ENCODE peak calls at places on chromosomes 1 and 21, in seven cellular contexts. S, L, P, R, Q, G and H are unnamed samples.

GRCh38 chr1:84253891-84254290 is 47.6 kb upstream of the SAMD13 start:
- DNase-seq in S (peak; percentile 66), L (peak; percentile 27), P (no peak), R (no peak), Q (no peak), G (peak; percentile 99), H (no peak)

GRCh38 chr1:57546527-57546926 is 122.7 kb upstream of the DAB1 start:
- DNase-seq in S (no peak), L (no peak), P (no peak), R (no peak), Q (no peak), G (no peak), H (no peak)

GRCh38 chr1:20069932-20070331 is at the start of gene PLA2G5:
- DNase-seq in S (no peak), L (no peak), P (no peak), R (no peak), Q (no peak), G (no peak), H (no peak)

GRCh38 chr21:42465008-42465878 is 30.8 kb downstream of the RSPH1 start:
- DNase-seq in S (peak; percentile 94), L (peak; percentile 97), P (no peak), R (peak; percentile 34), Q (no peak), G (no peak), H (peak; percentile 47)

GRCh38 chr1:180151508-180151907 is 3.2 kb upstream of the QSOX1 start:
- DNase-seq in S (no peak), L (peak; percentile 67), P (no peak), R (no peak), Q (no peak), G (peak; percentile 67), H (no peak)

GRCh38 chr1:2228684-2229031 is 539 bp downstream of the SKI start:
- DNase-seq in S (peak; percentile 24), L (peak; percentile 46), P (no peak), R (peak; percentile 55), Q (peak; percentile 33), G (no peak), H (no peak)

GRCh38 chr1:201456499-201457309 is 12.3 kb downstream of the PHLDA3 start:
- DNase-seq in S (no peak), L (peak; percentile 89), P (no peak), R (peak; percentile 70), Q (peak; percentile 21), G (peak; percentile 61), H (no peak)

GRCh38 chr21:31201548-31201947 is 142.5 kb downstream of the TIAM1 start:
- DNase-seq in S (no peak), L (peak; percentile 15), P (no peak), R (no peak), Q (no peak), G (no peak), H (no peak)

GRCh38 chr21:46661211-46661625 is 25.7 kb downstream of the PRMT2 start:
- DNase-seq in S (peak; percentile 17), L (peak; percentile 90), P (peak; percentile 98), R (peak; percentile 89), Q (peak; percentile 55), G (no peak), H (peak; percentile 60)

GRCh38 chr1:152386940-152387339 is 27.1 kb downstream of the CRNN start:
- DNase-seq in S (no peak), L (no peak), P (no peak), R (no peak), Q (no peak), G (no peak), H (no peak)

DNA sequence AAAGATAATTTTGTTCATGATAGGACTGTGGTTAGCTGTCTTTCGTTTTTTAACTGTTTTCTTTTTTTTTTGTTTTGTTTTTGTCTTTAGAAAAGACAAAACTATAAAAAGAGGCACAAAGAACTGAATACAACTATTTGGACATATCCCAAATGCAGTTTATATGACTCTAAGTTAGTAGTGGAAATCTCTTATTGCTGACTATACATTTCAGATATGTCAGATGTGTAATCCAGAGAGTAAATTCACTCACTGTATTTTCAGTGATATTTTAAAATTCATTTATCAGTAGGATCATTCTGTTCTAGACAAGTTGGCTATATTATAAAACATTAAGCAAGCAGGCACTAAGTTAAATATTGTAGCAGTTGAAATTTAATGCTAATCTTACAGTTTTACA is 5.7 kb downstream of the RAP1A start:
- DNase-seq in S (no peak), L (no peak), P (no peak), R (no peak), Q (no peak), G (no peak), H (no peak)
- H3K4me3 ChIP-seq in S (no peak overlapping the region), L (no peak overlapping the region), P (no peak overlapping the region), R (no peak overlapping the region), Q (peak overlapping the region; percentile 39), G (no peak overlapping the region), H (no peak overlapping the region)

GRCh38 chr1:183872406-183872805 is 67.5 kb downstream of the RGL1 start:
- DNase-seq in S (no peak), L (no peak), P (no peak), R (no peak), Q (no peak), G (no peak), H (no peak)
- H3K4me3 ChIP-seq in S (no peak overlapping the region), L (peak overlapping the region; percentile 22), P (no peak overlapping the region), R (no peak overlapping the region), Q (no peak overlapping the region), G (no peak overlapping the region), H (no peak overlapping the region)

DNA sequence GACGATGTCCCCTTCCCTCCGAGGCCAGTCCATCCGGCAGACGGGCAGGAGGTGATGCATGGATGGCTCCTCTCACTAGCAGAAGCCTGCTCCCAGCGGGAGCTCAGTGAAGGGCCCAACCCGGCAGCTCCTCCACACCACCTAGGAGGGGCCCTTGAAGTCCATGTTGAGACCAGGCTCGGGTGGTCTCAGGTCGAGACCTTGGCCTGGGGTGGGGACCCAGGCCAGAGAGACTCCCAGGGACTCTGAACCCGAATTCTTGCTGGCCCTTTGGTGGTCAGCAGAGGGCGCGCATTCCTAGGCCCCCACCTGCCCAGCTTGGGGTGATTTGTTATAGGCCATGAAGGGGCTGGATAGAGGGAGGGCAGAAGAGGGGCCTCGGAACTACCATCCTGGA is 642 bp upstream of the NT5C1A start:
- DNase-seq in S (no peak), L (no peak), P (peak; percentile 88), R (peak; percentile 83), Q (no peak), G (no peak), H (no peak)
- H3K4me3 ChIP-seq in S (no peak overlapping the region), L (no peak overlapping the region), P (no peak overlapping the region), R (peak overlapping the region; percentile 75), Q (no peak overlapping the region), G (peak overlapping the region; percentile 38), H (no peak overlapping the region)

GRCh38 chr1:225424562-225425210 is 3.2 kb downstream of the LBR start:
- DNase-seq in S (no peak), L (peak; percentile 30), P (no peak), R (peak; percentile 85), Q (no peak), G (no peak), H (no peak)
- H3K4me3 ChIP-seq in S (no peak overlapping the region), L (peak overlapping the region; percentile 93), P (no peak overlapping the region), R (peak overlapping the region; percentile 89), Q (peak overlapping the region; percentile 85), G (no peak overlapping the region), H (no peak overlapping the region)

DNA sequence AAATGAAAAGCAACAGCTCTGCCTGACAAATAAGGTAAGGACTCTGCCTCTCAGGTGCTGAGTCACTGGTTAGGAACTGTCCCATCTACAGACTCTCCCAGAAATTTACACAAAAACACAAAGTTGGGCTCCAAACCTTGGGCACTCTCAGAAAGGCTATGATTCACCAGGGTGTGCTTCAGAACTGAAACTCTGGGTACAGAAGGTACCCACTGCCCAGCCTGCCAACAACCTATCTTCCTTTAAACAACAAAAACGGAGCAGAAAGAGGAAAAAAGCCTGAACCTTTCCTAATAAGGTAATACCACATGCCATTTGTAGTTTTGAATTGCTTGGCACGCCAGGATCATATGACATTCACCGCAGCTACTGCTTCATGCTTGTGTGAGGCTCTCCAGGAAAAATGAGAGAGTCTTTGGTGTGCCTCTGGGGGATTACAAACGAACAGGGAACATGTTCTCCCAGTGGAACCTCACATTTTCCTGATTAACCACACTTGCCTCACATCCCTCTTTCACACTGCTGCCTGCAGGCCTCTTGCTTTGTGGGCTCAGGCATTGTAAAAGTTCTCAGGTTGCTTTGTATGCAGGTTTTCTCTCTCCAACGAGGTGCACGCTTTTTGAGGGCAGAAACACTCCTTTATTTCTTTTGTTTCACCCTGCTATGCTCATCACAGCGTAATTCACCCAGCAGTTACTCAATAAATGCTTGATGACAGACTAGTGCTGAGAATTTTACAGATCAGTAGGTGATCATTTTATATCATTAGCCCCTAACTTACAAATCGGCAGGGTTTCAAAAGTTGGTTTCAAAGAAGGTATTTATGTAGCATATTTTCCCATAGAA is 65.1 kb downstream of the GADD45A start:
- DNase-seq in S (peak; percentile 54), L (peak; percentile 71), P (no peak), R (peak; percentile 74), Q (no peak), G (no peak), H (no peak)
- H3K4me3 ChIP-seq in S (no peak overlapping the region), L (no peak overlapping the region), P (no peak overlapping the region), R (no peak overlapping the region), Q (no peak overlapping the region), G (no peak overlapping the region), H (no peak overlapping the region)

GRCh38 chr1:94553323-94553730 is 11.8 kb upstream of the F3 start:
- DNase-seq in S (no peak), L (no peak), P (no peak), R (peak; percentile 81), Q (no peak), G (no peak), H (no peak)
- H3K4me3 ChIP-seq in S (no peak overlapping the region), L (no peak overlapping the region), P (no peak overlapping the region), R (peak overlapping the region; percentile 67), Q (no peak overlapping the region), G (no peak overlapping the region), H (no peak overlapping the region)

DNA sequence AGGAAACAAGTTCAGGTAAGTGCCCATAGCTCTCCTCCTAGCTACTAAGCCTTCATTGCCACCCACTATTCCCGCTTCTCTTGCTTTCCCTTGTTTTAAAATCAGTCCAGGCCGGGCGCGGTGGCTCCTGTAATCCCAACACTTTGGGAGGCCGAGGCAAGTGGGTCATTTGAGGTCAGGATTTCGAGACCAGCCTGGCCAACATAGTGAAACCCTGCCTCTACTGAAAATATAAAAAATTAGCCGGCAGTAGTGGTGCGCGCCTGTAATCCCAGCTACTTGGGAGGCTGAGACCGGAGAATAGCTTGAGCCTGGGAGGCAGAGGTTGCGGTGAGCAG is 4.4 kb upstream of the CTTNBP2NL start:
- DNase-seq in S (no peak), L (no peak), P (no peak), R (no peak), Q (no peak), G (no peak), H (no peak)
- H3K4me3 ChIP-seq in S (no peak overlapping the region), L (peak overlapping the region; percentile 45), P (no peak overlapping the region), R (peak overlapping the region; percentile 66), Q (no peak overlapping the region), G (peak overlapping the region; percentile 46), H (no peak overlapping the region)

GRCh38 chr1:186865253-186865652 is 36.5 kb downstream of the PLA2G4A start:
- DNase-seq in S (no peak), L (no peak), P (no peak), R (no peak), Q (no peak), G (no peak), H (no peak)
- H3K4me3 ChIP-seq in S (no peak overlapping the region), L (no peak overlapping the region), P (no peak overlapping the region), R (no peak overlapping the region), Q (no peak overlapping the region), G (no peak overlapping the region), H (no peak overlapping the region)